ENCODE peak calls at places on chromosome 3, in four cellular contexts. Q, S, W and O are unnamed samples.

GRCh38 chr3:110624571-110624970 is 447.0 kb upstream of the NECTIN3 start:
- DNase-seq in S (no peak), Q (no peak), W (no peak), O (no peak)

GRCh38 chr3:187736418-187736871 is 8.8 kb downstream of the BCL6 start:
- DNase-seq in S (peak), Q (no peak), W (no peak), O (peak)

GRCh38 chr3:161038725-161039124 is 66.4 kb downstream of the B3GALNT1 start:
- DNase-seq in Q (no peak), W (no peak), S (peak), O (peak)

GRCh38 chr3:188036375-188036985 is 117.5 kb upstream of the LPP start:
- DNase-seq in W (no peak), S (no peak), Q (no peak), O (no peak)

GRCh38 chr3:197022405-197023231 is 7.0 kb downstream of the MELTF start:
- DNase-seq in S (no peak), Q (no peak), W (no peak), O (no peak)

GRCh38 chr3:169813757-169814517 is 1.2 kb upstream of the LRRC34 start:
- DNase-seq in S (no peak), Q (peak), W (no peak), O (no peak)

GRCh38 chr3:169998668-169999131 is 32.1 kb downstream of the SEC62 start:
- DNase-seq in S (peak), Q (no peak), W (no peak), O (peak)

GRCh38 chr3:50600841-50601591 is 10.6 kb downstream of the CISH start:
- DNase-seq in S (peak), Q (peak), W (peak), O (peak)

GRCh38 chr3:13113346-13114335 is 40.4 kb upstream of the IQSEC1 start:
- DNase-seq in S (no peak), W (no peak), Q (peak), O (no peak)

GRCh38 chr3:101842245-101842934 is 6.9 kb upstream of the NFKBIZ start:
- DNase-seq in Q (no peak), S (peak), W (no peak), O (no peak)

GRCh38 chr3:171591059-171591458 is 130.9 kb upstream of the TNIK start:
- DNase-seq in W (no peak), S (no peak), Q (no peak), O (no peak)

GRCh38 chr3:62562017-62562416 is 188.7 kb upstream of the FEZF2 start:
- DNase-seq in S (peak), W (no peak), Q (no peak), O (peak)

GRCh38 chr3:104909188-104909587 is 457.5 kb upstream of the ALCAM start:
- DNase-seq in Q (no peak), S (peak), W (no peak), O (peak)

GRCh38 chr3:155596614-155597013 is 148.3 kb downstream of the PLCH1 start:
- DNase-seq in S (no peak), W (no peak), Q (no peak), O (no peak)

GRCh38 chr3:53198256-53198977 is 37.4 kb downstream of the PRKCD start:
- DNase-seq in Q (no peak), S (no peak), W (no peak), O (no peak)

GRCh38 chr3:52779411-52780297 is 2.3 kb downstream of the ITIH1 start:
- DNase-seq in S (no peak), Q (peak), W (no peak), O (no peak)